ENCODE peak calls at places on chromosome 11, in nine cellular contexts. F, O, D, B, J, M, L, G and I are unnamed samples.

GRCh38 chr11:117520201-117520600 is 192.5 kb downstream of the CEP164 start:
- DNase-seq in J (no peak), L (no peak), O (no peak), G (no peak), M (no peak), F (no peak), D (no peak), B (no peak), I (no peak)

GRCh38 chr11:71147331-71147730 is 105.0 kb downstream of the SHANK2 start:
- DNase-seq in D (no peak), B (no peak), G (no peak), L (no peak), O (no peak), F (no peak), M (no peak), J (no peak), I (no peak)

GRCh38 chr11:3043315-3043871 is 13.8 kb downstream of the CARS1 start:
- DNase-seq in G (no peak), B (no peak), O (peak), M (peak), D (no peak), J (no peak), F (no peak), L (peak), I (no peak)

GRCh38 chr11:76240143-76240505 is 33.8 kb upstream of the WNT11 start:
- DNase-seq in J (no peak), F (no peak), G (no peak), M (no peak), O (no peak), L (no peak), B (no peak), D (no peak), I (no peak)

GRCh38 chr11:68002575-68002942 is 1.3 kb downstream of the UNC93B1 start:
- DNase-seq in L (peak), F (peak), M (no peak), J (no peak), B (no peak), O (no peak), G (no peak), D (no peak), I (no peak)

GRCh38 chr11:104127828-104128227 is 36.1 kb downstream of the PDGFD start:
- DNase-seq in G (no peak), J (no peak), D (no peak), O (no peak), F (no peak), M (no peak), B (no peak), L (no peak), I (no peak)

GRCh38 chr11:128190312-128190711 is 397.0 kb downstream of the ETS1 start:
- DNase-seq in J (no peak), B (no peak), L (no peak), O (no peak), M (no peak), D (no peak), F (no peak), G (no peak), I (peak)

GRCh38 chr11:103609117-103610066 is 427.0 kb upstream of the DDI1 start:
- DNase-seq in D (no peak), J (peak), F (no peak), M (no peak), G (no peak), B (no peak), O (no peak), L (no peak), I (no peak)

GRCh38 chr11:96075532-96075959 is 151.6 kb upstream of the MTMR2 start:
- DNase-seq in M (no peak), G (no peak), F (peak), O (no peak), L (no peak), B (no peak), D (no peak), J (no peak), I (no peak)

GRCh38 chr11:9759519-9760179 is 95.8 kb downstream of the SWAP70 start:
- DNase-seq in M (peak), B (no peak), G (peak), F (peak), O (no peak), J (peak), L (peak), D (no peak), I (peak)

GRCh38 chr11:14908214-14908880 is 16.3 kb upstream of the CYP2R1 start:
- DNase-seq in B (no peak), J (no peak), M (no peak), L (no peak), G (no peak), O (peak), F (peak), D (peak), I (no peak)

GRCh38 chr11:41527530-41527929 is 68.1 kb upstream of the LRRC4C start:
- DNase-seq in L (no peak), B (no peak), F (no peak), M (no peak), D (no peak), J (no peak), G (no peak), O (no peak), I (no peak)

GRCh38 chr11:43177938-43178337 is 133.9 kb upstream of the API5 start:
- DNase-seq in O (no peak), L (no peak), G (no peak), J (no peak), M (no peak), B (no peak), F (no peak), D (no peak), I (no peak)

GRCh38 chr11:69278091-69278867 is 15.7 kb upstream of the MYEOV start:
- DNase-seq in J (no peak), B (peak), L (no peak), F (no peak), M (no peak), G (no peak), O (no peak), D (no peak), I (no peak)

GRCh38 chr11:112024778-112025678 is at the start of gene DLAT:
- DNase-seq in D (peak), L (peak), O (peak), M (peak), B (peak), F (peak), G (peak), J (peak), I (peak)

GRCh38 chr11:1119282-1120146 is 38.2 kb upstream of the MUC5AC start:
- DNase-seq in O (no peak), J (no peak), D (no peak), F (no peak), M (no peak), G (no peak), B (peak), L (peak), I (no peak)

GRCh38 chr11:2144549-2145220 is 5.5 kb upstream of the IGF2 start:
- DNase-seq in O (no peak), J (no peak), M (no peak), L (no peak), G (no peak), D (no peak), B (no peak), F (no peak), I (no peak)

GRCh38 chr11:119205080-119205479 is 1.1 kb upstream of the CBL start:
- DNase-seq in D (no peak), L (peak), F (peak), M (no peak), G (no peak), O (no peak), B (no peak), J (no peak), I (no peak)

GRCh38 chr11:131609921-131610320 is 239.5 kb downstream of the NTM start:
- DNase-seq in B (no peak), D (no peak), M (no peak), J (no peak), G (no peak), O (no peak), F (no peak), L (no peak), I (no peak)

GRCh38 chr11:117589024-117589423 is 208.0 kb downstream of the DSCAML1 start:
- DNase-seq in G (no peak), O (no peak), J (no peak), L (no peak), M (no peak), B (no peak), D (no peak), F (no peak), I (no peak)

GRCh38 chr11:2706321-2706720 is 6.5 kb upstream of the KCNQ1OT1 start:
- DNase-seq in B (no peak), G (no peak), J (no peak), L (no peak), F (no peak), M (no peak), D (no peak), O (no peak), I (no peak)

GRCh38 chr11:63517156-63517555 is 11.3 kb downstream of the LGALS12 start:
- DNase-seq in L (no peak), O (no peak), F (no peak), M (no peak), G (no peak), D (no peak), B (no peak), J (no peak), I (no peak)

GRCh38 chr11:103544874-103545273 is 435.6 kb downstream of the DYNC2H1 start:
- DNase-seq in B (no peak), J (no peak), D (no peak), L (no peak), M (no peak), O (no peak), G (no peak), F (no peak), I (no peak)

GRCh38 chr11:29336727-29337212 is 680.1 kb downstream of the KCNA4 start:
- DNase-seq in L (no peak), D (no peak), M (no peak), F (no peak), J (no peak), G (no peak), B (no peak), O (no peak), I (no peak)

GRCh38 chr11:20315800-20316199 is 47.7 kb upstream of the HTATIP2 start:
- DNase-seq in M (no peak), D (no peak), F (no peak), O (no peak), G (no peak), L (no peak), J (no peak), B (no peak), I (no peak)

GRCh38 chr11:64553554-64554201 is 37.3 kb upstream of the SLC22A12 start:
- DNase-seq in D (peak), O (peak), J (no peak), M (no peak), G (peak), B (peak), L (peak), F (peak), I (peak)

GRCh38 chr11:76978818-76979217 is 55.4 kb upstream of the B3GNT6 start:
- DNase-seq in O (peak), F (no peak), G (no peak), D (no peak), L (no peak), B (no peak), M (no peak), J (no peak), I (no peak)

GRCh38 chr11:100942016-100942415 is 187.6 kb downstream of the PGR start:
- DNase-seq in F (no peak), L (no peak), J (no peak), G (no peak), D (no peak), M (no peak), O (no peak), B (no peak), I (no peak)

GRCh38 chr11:68974421-68975194 is 6.2 kb downstream of the MRGPRD start:
- DNase-seq in D (no peak), B (no peak), F (no peak), O (no peak), G (no peak), M (no peak), J (no peak), L (no peak), I (no peak)

GRCh38 chr11:117328414-117329010 is 858 bp downstream of the CEP164 start:
- DNase-seq in M (peak), D (peak), F (no peak), B (no peak), O (peak), G (no peak), L (peak), J (no peak), I (no peak)

GRCh38 chr11:29119691-29120328 is 897.0 kb downstream of the KCNA4 start:
- DNase-seq in J (peak), L (no peak), B (no peak), D (no peak), O (no peak), F (no peak), G (no peak), M (no peak), I (no peak)

GRCh38 chr11:106446961-106447360 is 369.5 kb downstream of the AASDHPPT start:
- DNase-seq in O (no peak), M (no peak), G (no peak), J (no peak), D (no peak), B (no peak), L (no peak), F (no peak), I (no peak)